ENCODE peak calls at places on chromosomes 11 and 22, in five cellular contexts. I is uterus, T is lower lobe of right lung, C is adrenal gland, W is AG10803. L is an unnamed sample.

GRCh38 chr11:109978895-109979294 is 114.3 kb upstream of the ZC3H12C start:
- DNase-seq in I (no peak), W (no peak), C (no peak), T (no peak), L (no peak)

GRCh38 chr22:25627271-25627848 is 62.9 kb downstream of the GRK3 start:
- DNase-seq in I (no peak), C (no peak), T (no peak), W (no peak), L (no peak)

GRCh38 chr11:20029193-20029592 is 131.1 kb downstream of the DBX1 start:
- DNase-seq in W (no peak), T (no peak), I (no peak), C (no peak), L (no peak)

GRCh38 chr22:50305658-50306566 is 1.5 kb downstream of the PLXNB2 start:
- DNase-seq in I (peak), C (peak), T (peak), W (peak), L (peak)

GRCh38 chr11:20362481-20362880 is 1.0 kb upstream of the HTATIP2 start:
- DNase-seq in W (no peak), I (no peak), T (no peak), C (no peak), L (no peak)

GRCh38 chr11:1810761-1811160 is 24.0 kb upstream of the SYT8 start:
- DNase-seq in C (no peak), W (no peak), T (no peak), I (no peak), L (no peak)

GRCh38 chr22:50325444-50326224 is 1.2 kb downstream of the DENND6B start:
- DNase-seq in W (no peak), C (no peak), T (no peak), I (no peak), L (no peak)

GRCh38 chr22:27880778-27881394 is 38.2 kb downstream of the PITPNB start:
- DNase-seq in T (no peak), C (no peak), W (peak), I (no peak), L (peak)

GRCh38 chr11:105579111-105579510 is 30.8 kb upstream of the GRIA4 start:
- DNase-seq in T (no peak), I (no peak), C (no peak), W (no peak), L (no peak)

GRCh38 chr11:65308281-65308891 is 6.3 kb upstream of the CDC42EP2 start:
- DNase-seq in I (no peak), T (peak), C (peak), W (no peak), L (no peak)

DNA sequence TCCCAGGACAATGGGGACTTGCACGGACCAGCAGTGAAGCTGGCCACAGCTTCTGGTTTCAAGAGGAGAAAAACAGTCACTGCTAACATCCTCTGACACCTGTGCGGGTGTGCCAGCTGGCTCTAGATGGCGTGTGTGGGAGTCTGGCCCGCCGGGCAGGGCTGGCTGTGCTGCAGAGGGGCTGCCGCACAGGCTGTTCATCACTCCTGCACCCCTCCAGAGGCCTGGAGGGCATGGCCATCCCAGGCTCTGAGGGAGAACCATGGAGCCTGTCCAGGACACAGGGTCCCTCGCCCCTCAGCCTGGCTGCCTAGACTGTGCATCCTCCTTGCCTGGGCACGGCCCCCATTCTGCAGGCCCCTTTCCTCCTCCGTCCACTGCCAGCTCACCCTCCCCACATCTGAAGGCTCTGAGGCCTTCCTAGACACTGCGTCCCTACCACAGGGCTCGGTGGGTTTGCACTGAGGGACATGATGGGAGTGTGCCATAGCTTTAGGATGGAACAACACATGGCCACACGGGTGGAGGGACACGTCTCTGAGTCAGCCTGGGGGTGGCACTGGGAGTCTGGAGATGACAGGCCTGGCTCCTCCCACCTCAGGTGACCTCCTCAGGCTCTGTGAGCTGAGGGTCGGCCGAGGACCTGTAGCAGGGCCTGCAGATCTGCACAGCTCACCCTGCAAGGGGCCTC is 42.1 kb upstream of the GNB1L start:
- DNase-seq in T (no peak), C (no peak), W (no peak), I (no peak), L (no peak)
- TF ChIP-seq CTCF in T (no peak), C (no peak), W (no peak), I (no peak), L (no peak)

GRCh38 chr11:69721745-69722144 is 17.9 kb upstream of the FGF19 start:
- DNase-seq in W (no peak), I (no peak), C (no peak), T (no peak), L (no peak)
- TF ChIP-seq CTCF in W (no peak), I (no peak), C (no peak), T (no peak), L (no peak)

DNA sequence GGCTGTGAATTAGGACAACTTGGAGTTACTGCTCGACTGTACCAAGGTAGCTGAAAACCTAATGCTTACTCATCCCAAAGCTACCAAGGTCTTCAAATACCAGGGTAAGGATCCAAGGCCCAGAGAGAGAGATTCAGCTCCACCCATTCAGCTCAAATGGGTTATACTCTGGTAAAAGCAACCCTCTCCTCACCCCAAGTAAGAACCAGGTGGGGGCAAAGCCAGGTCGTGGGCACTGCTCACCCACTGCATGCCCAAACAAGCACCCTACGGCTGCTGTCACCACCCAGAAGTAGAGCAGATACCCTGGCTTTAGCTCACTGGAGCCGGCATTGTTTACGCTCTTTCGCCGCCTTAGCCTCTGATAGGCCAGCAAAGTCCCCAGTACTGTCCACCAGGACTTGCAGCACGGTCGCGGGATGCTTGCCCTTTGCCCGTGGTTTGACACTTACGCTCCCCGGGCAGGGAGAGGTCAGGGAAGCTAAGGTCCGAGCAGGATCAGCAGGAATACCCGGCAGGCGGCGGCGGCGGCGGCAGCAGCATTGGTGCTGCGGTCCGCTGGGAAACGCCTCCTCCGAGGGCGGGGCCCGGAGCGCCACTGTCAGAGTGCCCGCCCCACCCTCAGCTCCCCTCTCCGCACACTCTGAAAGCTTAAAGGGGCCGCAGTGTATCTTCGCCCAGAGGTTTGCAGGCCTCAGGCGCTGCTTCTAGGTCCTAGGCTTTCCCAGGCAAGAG is 19.6 kb downstream of the CKAP5 start:
- DNase-seq in C (peak), I (peak), T (peak), W (peak), L (peak)
- TF ChIP-seq CTCF in C (no peak), I (peak), T (peak), W (peak), L (no peak)

GRCh38 chr11:102683277-102683676 is 22.3 kb downstream of the MMP27 start:
- DNase-seq in C (no peak), W (no peak), T (no peak), I (no peak), L (no peak)
- TF ChIP-seq CTCF in C (no peak), W (no peak), T (no peak), I (no peak), L (no peak)

GRCh38 chr22:39401301-39401631 is 1.7 kb downstream of the TAB1 start:
- DNase-seq in W (no peak), I (no peak), T (no peak), C (no peak), L (no peak)

GRCh38 chr22:39408173-39408572 is 8.6 kb downstream of the TAB1 start:
- DNase-seq in W (peak), I (no peak), T (no peak), C (no peak), L (no peak)

GRCh38 chr22:39408807-39409206 is 9.2 kb downstream of the TAB1 start:
- DNase-seq in W (no peak), I (no peak), T (no peak), C (no peak), L (no peak)

GRCh38 chr22:39409630-39410029 is 10.1 kb downstream of the TAB1 start:
- DNase-seq in C (no peak), I (no peak), T (no peak), W (no peak), L (no peak)

GRCh38 chr22:39405346-39406085 is 5.9 kb downstream of the TAB1 start:
- DNase-seq in I (peak), C (no peak), T (no peak), W (peak), L (peak)
- TF ChIP-seq CTCF in I (no peak), C (no peak), T (no peak), W (peak), L (no peak)

GRCh38 chr11:29530961-29531360 is 485.9 kb downstream of the KCNA4 start:
- DNase-seq in W (no peak), I (no peak), T (no peak), C (no peak), L (no peak)

DNA sequence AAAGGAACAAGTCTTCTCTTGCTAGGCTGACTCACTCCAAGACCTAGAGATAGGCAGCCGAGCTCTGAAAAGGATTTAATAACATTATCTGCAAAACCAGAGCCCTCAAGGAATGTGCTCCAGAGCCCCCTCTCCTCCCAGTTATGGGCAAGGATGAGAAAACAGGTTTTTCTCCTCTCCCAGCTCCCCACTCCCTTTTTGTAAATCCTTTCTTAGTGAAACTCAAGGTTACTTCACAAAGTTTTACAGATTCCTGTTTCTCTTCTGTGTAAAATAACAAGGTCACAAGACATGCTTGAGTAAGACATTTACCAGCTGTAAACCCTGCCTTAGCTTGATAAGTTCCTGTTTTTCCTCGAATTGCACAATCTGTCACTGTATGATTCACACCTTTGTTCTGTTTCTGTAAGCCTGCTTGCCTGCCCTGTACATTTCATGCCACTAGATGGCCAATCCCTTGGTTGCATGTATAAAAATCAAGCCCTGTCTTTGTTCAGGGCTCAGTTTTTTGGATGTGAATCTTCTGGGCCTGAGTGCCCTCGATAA is 489.4 kb downstream of the KCNA4 start:
- DNase-seq in C (peak), I (no peak), T (no peak), W (peak), L (no peak)
- TF ChIP-seq CTCF in C (peak), I (no peak), T (peak), W (peak), L (no peak)

GRCh38 chr11:97259884-97260283 is 870.1 kb downstream of the JRKL start:
- DNase-seq in W (no peak), T (no peak), C (no peak), I (no peak), L (no peak)
- TF ChIP-seq CTCF in W (no peak), T (no peak), C (no peak), I (no peak), L (no peak)

L was measured in nephron progenitor cell.